ENCODE peak calls at places on chromosomes 6 and 20, in seven cellular contexts. O is neural progenitor cell, D is MM.1S, E is OCI-LY7, J is GM23248, F is PC-3, Y is hepatocyte. V is an unnamed sample.

GRCh38 chr6:31769684-31770371 is 7.3 kb downstream of the VWA7 start:
- DNase-seq in O (peak), D (peak), E (peak), J (peak), F (peak), Y (peak), V (peak)

GRCh38 chr6:6676910-6677441 is 88.5 kb downstream of the LY86 start:
- DNase-seq in O (peak), D (peak), E (peak), J (peak), F (peak), Y (peak), V (peak)

GRCh38 chr20:52235129-52235528 is 43.5 kb upstream of the ZFP64 start:
- DNase-seq in O (no peak), D (no peak), E (no peak), J (no peak), F (no peak), Y (no peak), V (no peak)

GRCh38 chr6:168784426-168784825 is 343.4 kb downstream of the SMOC2 start:
- DNase-seq in O (no peak), D (no peak), E (no peak), J (no peak), F (no peak), Y (no peak), V (no peak)

GRCh38 chr6:30687659-30688431 is 1.4 kb upstream of the PPP1R18 start:
- DNase-seq in O (no peak), D (no peak), E (peak), J (peak), F (peak), Y (peak), V (no peak)

GRCh38 chr6:125149256-125150144 is 4.1 kb upstream of the TPD52L1 start:
- DNase-seq in O (no peak), D (no peak), E (no peak), J (peak), F (peak), Y (no peak), V (no peak)

GRCh38 chr6:30171677-30172471 is 8.5 kb downstream of the TRIM15 start:
- DNase-seq in O (peak), D (no peak), E (peak), J (peak), F (no peak), Y (peak), V (no peak)

GRCh38 chr6:156883497-156884252 is 106.5 kb downstream of the ARID1B start:
- DNase-seq in O (no peak), D (peak), E (peak), J (peak), F (no peak), Y (peak), V (no peak)

GRCh38 chr6:126388235-126388634 is 48.3 kb downstream of the CENPW start:
- DNase-seq in O (no peak), D (no peak), E (no peak), J (no peak), F (no peak), Y (peak), V (no peak)

GRCh38 chr6:27281105-27281539 is 31.0 kb downstream of the POM121L2 start:
- DNase-seq in O (no peak), D (no peak), E (no peak), J (no peak), F (no peak), Y (no peak), V (peak)

GRCh38 chr20:5745416-5745968 is 4.7 kb upstream of the SHLD1 start:
- DNase-seq in O (no peak), D (no peak), E (no peak), J (no peak), F (no peak), Y (no peak), V (no peak)

GRCh38 chr6:15823838-15824414 is 161.1 kb upstream of the DTNBP1 start:
- DNase-seq in O (no peak), D (no peak), E (no peak), J (no peak), F (no peak), Y (no peak), V (no peak)

GRCh38 chr6:29651413-29652197 is 5.3 kb upstream of the MOG start:
- DNase-seq in O (peak), D (peak), E (peak), J (peak), F (peak), Y (peak), V (peak)

GRCh38 chr6:158780963-158781691 is 38.0 kb downstream of the EZR start:
- DNase-seq in O (no peak), D (no peak), E (no peak), J (no peak), F (peak), Y (no peak), V (no peak)

GRCh38 chr6:163522033-163522432 is 107.5 kb downstream of the QKI start:
- DNase-seq in O (no peak), D (no peak), E (no peak), J (no peak), F (no peak), Y (no peak), V (no peak)

GRCh38 chr6:3418521-3419060 is 38.3 kb downstream of the SLC22A23 start:
- DNase-seq in O (no peak), D (no peak), E (no peak), J (peak), F (peak), Y (peak), V (no peak)

GRCh38 chr20:45823949-45824835 is 2.9 kb downstream of the TNNC2 start:
- DNase-seq in O (peak), D (no peak), E (peak), J (peak), F (peak), Y (peak), V (no peak)

GRCh38 chr6:40626886-40627285 is 39.7 kb upstream of the LRFN2 start:
- DNase-seq in O (no peak), D (no peak), E (no peak), J (no peak), F (no peak), Y (no peak), V (no peak)

GRCh38 chr6:135270676-135271536 is 89.8 kb downstream of the MYB start:
- DNase-seq in O (no peak), D (no peak), E (peak), J (no peak), F (peak), Y (peak), V (no peak)

GRCh38 chr6:152232494-152233151 is 404.5 kb downstream of the SYNE1 start:
- DNase-seq in O (no peak), D (no peak), E (no peak), J (peak), F (no peak), Y (peak), V (no peak)

GRCh38 chr6:22828179-22829062 is 259.1 kb downstream of the HDGFL1 start:
- DNase-seq in O (peak), D (no peak), E (no peak), J (peak), F (peak), Y (peak), V (peak)

GRCh38 chr6:82363368-82364086 is at the start of gene TPBG:
- DNase-seq in O (peak), D (peak), E (no peak), J (peak), F (peak), Y (peak), V (peak)

GRCh38 chr6:139248911-139249310 is 42.9 kb downstream of the TXLNB start:
- DNase-seq in O (no peak), D (no peak), E (no peak), J (no peak), F (no peak), Y (no peak), V (no peak)

GRCh38 chr6:100035873-100036653 is 42.0 kb upstream of the MCHR2 start:
- DNase-seq in O (no peak), D (no peak), E (no peak), J (peak), F (peak), Y (no peak), V (no peak)

GRCh38 chr6:35091353-35092083 is 49.6 kb downstream of the TCP11 start:
- DNase-seq in O (no peak), D (no peak), E (no peak), J (peak), F (no peak), Y (peak), V (no peak)

GRCh38 chr6:17705428-17705777 is 1.3 kb downstream of the NUP153 start:
- DNase-seq in O (no peak), D (peak), E (no peak), J (peak), F (peak), Y (peak), V (peak)

DNA sequence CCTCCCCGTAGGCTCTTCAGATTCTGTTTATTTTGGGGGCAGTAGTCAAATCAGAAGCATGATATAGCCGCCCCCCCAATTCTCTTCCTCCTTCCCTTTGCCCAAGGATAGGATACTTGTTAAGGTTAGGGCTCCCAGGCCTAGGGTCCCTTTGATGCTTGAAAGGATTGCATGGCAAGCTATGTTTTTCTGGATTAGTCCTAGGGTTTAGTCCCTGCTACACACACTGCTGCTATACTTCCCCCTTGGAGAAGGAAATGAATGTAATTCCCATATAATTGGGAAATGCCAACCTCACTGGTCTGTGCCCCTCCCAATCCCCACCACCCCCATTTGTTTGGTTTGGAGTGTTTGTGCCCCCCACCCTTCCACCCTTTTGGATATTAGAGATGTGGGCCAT is 62.8 kb downstream of the ZFAND3 start:
- DNase-seq in O (peak), D (no peak), E (no peak), J (no peak), F (no peak), Y (no peak), V (no peak)
- TF ChIP-seq EZH2phosphoT487 in O (no peak), D (no peak), E (no peak), J (no peak), F (no peak), Y (no peak), V (no peak)

GRCh38 chr6:33075568-33076405 is at the start of gene HLA-DPB1:
- DNase-seq in O (peak), D (peak), E (peak), J (peak), F (peak), Y (peak), V (peak)
- TF ChIP-seq EZH2phosphoT487 in O (no peak), D (no peak), E (no peak), J (no peak), F (no peak), Y (no peak), V (no peak)

DNA sequence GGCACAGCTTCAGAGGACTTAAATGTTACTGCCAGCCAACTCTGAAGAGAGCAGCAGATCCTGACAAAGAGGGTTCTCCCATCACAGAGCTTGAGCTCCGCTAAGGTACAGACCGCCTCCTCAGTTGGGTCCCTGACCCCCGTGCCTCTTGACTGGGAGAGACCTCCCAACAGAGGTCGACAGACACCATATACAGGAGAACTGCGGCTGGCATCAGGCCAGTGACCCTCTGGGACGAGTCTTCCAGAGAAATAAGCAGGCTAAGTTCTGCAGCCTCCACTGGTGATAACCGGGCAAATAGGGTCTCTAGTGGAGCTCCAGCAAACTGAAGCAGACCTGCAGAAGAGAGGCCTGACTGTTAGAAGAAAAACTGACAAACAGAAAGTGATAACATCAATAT is 187.0 kb downstream of the CLVS2 start:
- DNase-seq in O (no peak), D (no peak), E (no peak), J (no peak), F (no peak), Y (no peak), V (no peak)
- TF ChIP-seq EZH2phosphoT487 in O (no peak), D (no peak), E (no peak), J (no peak), F (no peak), Y (no peak), V (no peak)

GRCh38 chr20:25984933-25985332 is 288.3 kb upstream of the ZNF337 start:
- DNase-seq in O (no peak), D (no peak), E (no peak), J (peak), F (no peak), Y (no peak), V (no peak)
- TF ChIP-seq EZH2phosphoT487 in O (no peak), D (no peak), E (no peak), J (no peak), F (no peak), Y (no peak), V (no peak)

DNA sequence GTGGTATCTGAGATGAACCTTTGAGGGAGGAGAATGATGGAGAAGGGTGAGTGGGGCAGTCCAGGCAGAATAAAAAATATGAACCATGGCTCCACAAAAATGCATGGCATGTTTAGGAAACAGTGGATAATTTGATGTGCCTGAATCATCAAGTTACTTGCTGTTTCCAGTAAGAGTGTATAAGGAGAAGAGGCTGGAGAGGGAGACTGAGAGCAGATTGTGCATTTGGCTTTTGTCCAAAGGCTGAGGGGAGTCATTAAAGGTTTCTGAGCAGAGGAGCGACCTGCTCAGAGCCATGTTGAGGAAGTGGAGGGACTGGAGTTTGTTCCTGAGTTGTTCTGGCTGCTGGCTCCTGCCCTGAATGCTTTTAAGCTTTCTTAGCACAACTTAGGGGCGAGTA is 6.1 kb downstream of the MMP24 start:
- DNase-seq in O (no peak), D (no peak), E (no peak), J (peak), F (no peak), Y (no peak), V (no peak)
- TF ChIP-seq EZH2phosphoT487 in O (no peak), D (no peak), E (no peak), J (no peak), F (no peak), Y (no peak), V (no peak)

GRCh38 chr6:137659871-137660270 is 165.7 kb upstream of the OLIG3 start:
- DNase-seq in O (no peak), D (no peak), E (no peak), J (no peak), F (no peak), Y (no peak), V (no peak)
- TF ChIP-seq EZH2phosphoT487 in O (no peak), D (no peak), E (no peak), J (no peak), F (no peak), Y (no peak), V (no peak)

GRCh38 chr6:112991912-112992311 is 644.8 kb downstream of the RFPL4B start:
- DNase-seq in O (no peak), D (no peak), E (no peak), J (no peak), F (no peak), Y (no peak), V (no peak)
- TF ChIP-seq EZH2phosphoT487 in O (no peak), D (no peak), E (no peak), J (no peak), F (no peak), Y (no peak), V (no peak)

GRCh38 chr6:52351879-52352238 is 10.1 kb upstream of the PAQR8 start:
- DNase-seq in O (no peak), D (no peak), E (no peak), J (no peak), F (no peak), Y (no peak), V (no peak)
- TF ChIP-seq EZH2phosphoT487 in O (no peak), D (no peak), E (no peak), J (no peak), F (no peak), Y (no peak), V (no peak)

DNA sequence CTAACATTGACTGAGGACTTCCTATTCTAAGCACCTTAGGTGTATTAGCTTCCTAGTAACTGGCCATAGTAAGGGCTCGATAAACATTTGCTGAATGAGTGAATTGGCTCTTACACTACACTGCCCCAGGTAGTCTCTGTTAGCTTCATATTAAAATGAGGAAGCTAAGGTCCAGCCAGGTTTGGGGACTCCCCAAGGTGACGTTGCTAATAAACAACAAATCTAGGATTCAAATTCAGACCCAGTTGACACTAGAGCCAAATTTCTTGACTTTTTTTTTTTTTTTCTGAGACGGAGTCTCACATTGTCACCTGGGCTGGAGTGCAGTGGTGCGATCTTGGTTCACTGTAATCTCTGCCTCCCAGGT is 16.2 kb downstream of the ARHGAP40 start:
- DNase-seq in O (no peak), D (no peak), E (no peak), J (no peak), F (no peak), Y (no peak), V (no peak)
- TF ChIP-seq EZH2phosphoT487 in O (no peak), D (no peak), E (no peak), J (no peak), F (no peak), Y (no peak), V (no peak)